ENCODE peak calls at places on chromosome 1, in four cellular contexts. M is AG09319; V is CD8-positive, alpha-beta T cell; J is cardiac septum. L is an unnamed sample.

GRCh38 chr1:216855810-216856209 is 132.6 kb upstream of the ESRRG start:
- DNase-seq in M (no peak), V (no peak), J (no peak), L (no peak)

GRCh38 chr1:43711049-43711448 is 3.7 kb downstream of the ST3GAL3 start:
- DNase-seq in M (no peak), V (no peak), J (no peak), L (no peak)

GRCh38 chr1:204728456-204728855 is 42.9 kb upstream of the LRRN2 start:
- DNase-seq in M (no peak), V (no peak), J (no peak), L (no peak)

GRCh38 chr1:1959840-1960479 is 40.9 kb upstream of the TMEM52 start:
- DNase-seq in M (no peak), V (peak), J (peak), L (peak)

GRCh38 chr1:78303620-78304019 is 187.2 kb upstream of the PTGFR start:
- DNase-seq in M (peak), V (no peak), J (no peak), L (no peak)

GRCh38 chr1:14987829-14988603 is 165.5 kb upstream of the TMEM51 start:
- DNase-seq in M (no peak), V (no peak), J (no peak), L (no peak)

GRCh38 chr1:223702735-223703667 is 9.3 kb upstream of the CAPN2 start:
- DNase-seq in M (no peak), V (no peak), J (no peak), L (no peak)

GRCh38 chr1:205312866-205313680 is 8.5 kb downstream of the NUAK2 start:
- DNase-seq in M (no peak), V (no peak), J (no peak), L (no peak)

GRCh38 chr1:7218210-7218832 is 433.1 kb downstream of the CAMTA1 start:
- DNase-seq in M (no peak), V (no peak), J (no peak), L (no peak)

GRCh38 chr1:4573521-4573920 is 80.9 kb upstream of the AJAP1 start:
- DNase-seq in M (no peak), V (no peak), J (no peak), L (no peak)

GRCh38 chr1:99374109-99374508 is 109.8 kb downstream of the PLPPR4 start:
- DNase-seq in M (no peak), V (no peak), J (no peak), L (no peak)

GRCh38 chr1:153526132-153526543 is 9.7 kb downstream of the S100A6 start:
- DNase-seq in M (no peak), V (no peak), J (peak), L (no peak)

GRCh38 chr1:9737057-9737456 is 85.5 kb downstream of the PIK3CD start:
- DNase-seq in M (no peak), V (no peak), J (no peak), L (no peak)

GRCh38 chr1:206925116-206925736 is 3.5 kb upstream of the FCMR start:
- DNase-seq in M (no peak), V (peak), J (no peak), L (peak)

GRCh38 chr1:198253668-198254067 is 96.9 kb downstream of the NEK7 start:
- DNase-seq in M (no peak), V (no peak), J (no peak), L (no peak)

GRCh38 chr1:119715542-119715941 is 3.8 kb downstream of the PHGDH start:
- DNase-seq in M (no peak), V (no peak), J (no peak), L (no peak)

L was measured in T-cell.